ENCODE peak calls at places on chromosomes 11 and 22, in five cellular contexts. F is Calu3, D is neural progenitor cell, G is colonic mucosa, S is CD14-positive monocyte. V is an unnamed sample.

GRCh38 chr11:28559497-28559896 is 451.3 kb downstream of the METTL15 start:
- DNase-seq in G (no peak), F (no peak), S (no peak), D (peak), V (no peak)

GRCh38 chr11:19891050-19891449 is 178.4 kb downstream of the NAV2 start:
- DNase-seq in S (no peak), F (no peak), G (no peak), D (no peak), V (no peak)

GRCh38 chr22:44410396-44411056 is 87.5 kb downstream of the RTL6 start:
- DNase-seq in G (no peak), S (no peak), F (no peak), D (no peak), V (no peak)

GRCh38 chr11:120184946-120185677 is 25.7 kb upstream of the OAF start:
- DNase-seq in D (no peak), G (peak), F (no peak), S (no peak), V (no peak)

GRCh38 chr22:44431256-44431655 is 66.8 kb downstream of the RTL6 start:
- DNase-seq in F (no peak), G (no peak), D (no peak), S (no peak), V (no peak)

GRCh38 chr11:296206-296975 is 2.9 kb downstream of the IFITM5 start:
- DNase-seq in G (no peak), S (peak), F (no peak), D (no peak), V (no peak)

GRCh38 chr22:30000566-30000965 is 79.7 kb upstream of the HORMAD2 start:
- DNase-seq in F (no peak), D (no peak), S (no peak), G (no peak), V (no peak)

GRCh38 chr22:50045211-50046018 is 12.7 kb downstream of the TTLL8 start:
- DNase-seq in F (no peak), G (no peak), S (no peak), D (no peak), V (no peak)

GRCh38 chr22:28951969-28952521 is 68.7 kb downstream of the ZNRF3 start:
- DNase-seq in S (no peak), D (peak), G (no peak), F (peak), V (no peak)

GRCh38 chr11:128714881-128715280 is 21.0 kb downstream of the FLI1 start:
- DNase-seq in F (no peak), G (no peak), D (no peak), S (peak), V (no peak)

GRCh38 chr11:21174781-21175180 is 505.4 kb downstream of the NELL1 start:
- DNase-seq in S (no peak), G (no peak), F (no peak), D (no peak), V (no peak)

GRCh38 chr11:70656293-70656692 is 258.0 kb downstream of the CTTN start:
- DNase-seq in F (no peak), G (no peak), D (no peak), S (no peak), V (no peak)

GRCh38 chr22:44648821-44649566 is 53.0 kb upstream of the PRR5 start:
- DNase-seq in G (peak), F (no peak), D (no peak), S (no peak), V (no peak)

GRCh38 chr11:112270551-112271180 is 10.0 kb upstream of the PLET1 start:
- DNase-seq in G (no peak), F (peak), D (no peak), S (no peak), V (no peak)

GRCh38 chr22:25334091-25334490 is 114.7 kb downstream of the CRYBB2 start:
- DNase-seq in F (peak), G (peak), D (peak), S (no peak), V (peak)

GRCh38 chr11:108797578-108798100 is 132.8 kb downstream of the DDX10 start:
- DNase-seq in S (no peak), D (no peak), F (no peak), G (no peak), V (no peak)

GRCh38 chr11:43359432-43359818 is 705 bp downstream of the TTC17 start:
- DNase-seq in D (no peak), G (no peak), F (no peak), S (no peak), V (no peak)

GRCh38 chr11:112734207-112734606 is 227.0 kb upstream of the NCAM1 start:
- DNase-seq in S (no peak), D (peak), G (no peak), F (peak), V (peak)

GRCh38 chr11:11789735-11790369 is 51.9 kb upstream of the USP47 start:
- DNase-seq in D (peak), F (peak), G (no peak), S (no peak), V (no peak)

GRCh38 chr11:97683733-97684132 is 1293.9 kb downstream of the JRKL start:
- DNase-seq in D (peak), S (no peak), F (no peak), G (no peak), V (no peak)

GRCh38 chr22:45552580-45553332 is 50.1 kb downstream of the FBLN1 start:
- DNase-seq in G (peak), F (no peak), S (no peak), D (peak), V (peak)

GRCh38 chr11:37574361-37574760 is 976.3 kb upstream of the RAG2 start:
- DNase-seq in D (no peak), S (no peak), G (no peak), F (no peak), V (no peak)

GRCh38 chr11:106986261-106986660 is 32.0 kb downstream of the GUCY1A2 start:
- DNase-seq in S (no peak), G (no peak), D (no peak), F (no peak), V (no peak)

GRCh38 chr11:117809236-117810055 is 12.4 kb upstream of the DSCAML1 start:
- DNase-seq in S (peak), G (peak), F (peak), D (peak), V (no peak)

GRCh38 chr11:30741039-30741550 is 154.9 kb upstream of the MPPED2 start:
- DNase-seq in D (no peak), G (no peak), S (no peak), F (no peak), V (no peak)

GRCh38 chr11:68904458-68904847 is 762 bp downstream of the IGHMBP2 start:
- DNase-seq in F (peak), G (peak), S (no peak), D (no peak), V (no peak)

GRCh38 chr22:38704568-38705234 is 1.0 kb upstream of the GTPBP1 start:
- DNase-seq in F (no peak), S (no peak), D (peak), G (no peak), V (no peak)

GRCh38 chr11:64267207-64267945 is 16.0 kb downstream of the PLCB3 start:
- DNase-seq in S (no peak), D (no peak), G (peak), F (no peak), V (no peak)

GRCh38 chr11:64268687-64269379 is 15.6 kb downstream of the BAD start:
- DNase-seq in G (peak), F (peak), D (peak), S (peak), V (no peak)

GRCh38 chr11:64271339-64272132 is 12.9 kb downstream of the BAD start:
- DNase-seq in G (peak), F (peak), S (peak), D (peak), V (peak)

GRCh38 chr11:64268028-64268686 is 16.3 kb downstream of the BAD start:
- DNase-seq in F (no peak), D (no peak), S (no peak), G (no peak), V (no peak)

GRCh38 chr11:64269380-64270234 is 14.9 kb downstream of the BAD start:
- DNase-seq in S (peak), D (peak), G (peak), F (peak), V (peak)
- TF ChIP-seq CTCF in S (peak), D (peak), G (no peak), F (no peak), V (peak)

GRCh38 chr22:31243339-31244043 is 31.4 kb downstream of the LIMK2 start:
- DNase-seq in F (peak), S (no peak), D (no peak), G (no peak), V (no peak)
- TF ChIP-seq CTCF in F (no peak), S (no peak), D (no peak), G (no peak), V (no peak)

DNA sequence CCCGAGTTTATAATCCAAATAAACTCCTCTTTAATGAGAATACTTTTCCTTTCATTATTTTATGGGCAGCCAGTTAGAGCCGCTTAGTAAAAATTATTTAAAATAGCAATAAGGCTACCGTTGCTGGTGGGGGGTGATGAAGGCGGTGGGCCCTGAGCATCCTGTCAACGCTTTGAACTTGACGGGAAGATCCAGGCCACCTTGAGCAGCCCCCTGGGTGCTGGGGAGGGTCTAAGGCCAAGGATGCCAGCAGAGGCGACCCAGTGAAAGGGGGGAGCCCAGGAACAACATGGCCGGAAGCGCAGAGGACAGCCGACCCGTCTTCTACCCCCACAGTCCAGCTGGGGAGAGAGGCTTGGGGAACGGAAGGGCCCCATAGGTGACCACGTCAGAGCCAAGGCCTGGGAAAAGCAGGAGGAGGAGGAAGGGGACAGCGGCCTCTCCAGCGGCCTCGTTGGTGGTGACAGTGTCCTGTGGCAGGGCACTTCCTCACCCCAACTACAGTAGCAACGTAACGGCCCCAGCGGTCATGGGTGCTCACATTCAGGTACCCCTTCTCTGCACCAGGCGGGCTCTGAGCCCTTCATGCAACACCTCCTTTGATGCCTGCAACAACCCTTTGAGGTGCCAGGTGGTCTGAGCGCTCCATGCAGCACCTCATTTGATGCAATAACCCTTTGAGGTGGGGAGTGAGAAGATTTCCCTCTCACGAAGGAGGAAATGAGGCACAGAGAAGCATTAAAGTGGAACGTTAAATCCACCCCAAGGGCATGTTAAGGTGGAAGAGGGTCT is 695.3 kb downstream of the TBC1D22A start:
- DNase-seq in F (no peak), G (peak), D (no peak), S (no peak), V (peak)
- TF ChIP-seq CTCF in F (no peak), G (no peak), D (no peak), S (no peak), V (no peak)

GRCh38 chr11:1835671-1836010 is 851 bp downstream of the SYT8 start:
- DNase-seq in S (no peak), G (no peak), D (no peak), F (no peak), V (no peak)
- TF ChIP-seq CTCF in S (no peak), G (no peak), D (no peak), F (no peak), V (no peak)